ENCODE peak calls at places on chromosomes 4 and X, in seven cellular contexts. One of them, this sample, is unnamed.

GRCh38 chrX:115138040-115138439 is 51.2 kb upstream of the RBMXL3 start:
- DNase-seq in cardiac muscle cell: no peak
- DNase-seq in fibroblast of villous mesenchyme: no peak
- DNase-seq in activated CD8-positive, alpha-beta T cell treated with anti-CD3 and anti-CD28 coated beads for 36 hours: no peak
- DNase-seq in mesothelial cell of epicardium: no peak
- DNase-seq in T-helper 2 cell: no peak
- DNase-seq in mammary epithelial cell: no peak
- DNase-seq in this sample: no peak

GRCh38 chr4:142881331-142881730 is 35.2 kb upstream of the INPP4B start:
- DNase-seq in T-helper 2 cell: no peak
- DNase-seq in fibroblast of villous mesenchyme: no peak
- DNase-seq in mesothelial cell of epicardium: no peak
- DNase-seq in activated CD8-positive, alpha-beta T cell treated with anti-CD3 and anti-CD28 coated beads for 36 hours: no peak
- DNase-seq in cardiac muscle cell: no peak
- DNase-seq in mammary epithelial cell: no peak
- DNase-seq in this sample: no peak

GRCh38 chrX:43505759-43506158 is 150.3 kb upstream of the MAOA start:
- DNase-seq in fibroblast of villous mesenchyme: no peak
- DNase-seq in mesothelial cell of epicardium: no peak
- DNase-seq in mammary epithelial cell: peak; percentile 67
- DNase-seq in activated CD8-positive, alpha-beta T cell treated with anti-CD3 and anti-CD28 coated beads for 36 hours: no peak
- DNase-seq in T-helper 2 cell: no peak
- DNase-seq in cardiac muscle cell: no peak
- DNase-seq in this sample: no peak

GRCh38 chr4:147864591-147864990 is 132.7 kb downstream of the ARHGAP10 start:
- DNase-seq in mammary epithelial cell: no peak
- DNase-seq in fibroblast of villous mesenchyme: no peak
- DNase-seq in mesothelial cell of epicardium: no peak
- DNase-seq in activated CD8-positive, alpha-beta T cell treated with anti-CD3 and anti-CD28 coated beads for 36 hours: no peak
- DNase-seq in cardiac muscle cell: no peak
- DNase-seq in T-helper 2 cell: no peak
- DNase-seq in this sample: no peak

GRCh38 chr4:53744446-53745160 is 153.3 kb upstream of the LNX1 start:
- DNase-seq in mesothelial cell of epicardium: no peak
- DNase-seq in activated CD8-positive, alpha-beta T cell treated with anti-CD3 and anti-CD28 coated beads for 36 hours: no peak
- DNase-seq in T-helper 2 cell: no peak
- DNase-seq in mammary epithelial cell: no peak
- DNase-seq in cardiac muscle cell: no peak
- DNase-seq in fibroblast of villous mesenchyme: no peak
- DNase-seq in this sample: peak; percentile 74

GRCh38 chrX:11540532-11541377 is 125.0 kb downstream of the ARHGAP6 start:
- DNase-seq in T-helper 2 cell: no peak
- DNase-seq in mammary epithelial cell: no peak
- DNase-seq in mesothelial cell of epicardium: no peak
- DNase-seq in fibroblast of villous mesenchyme: no peak
- DNase-seq in activated CD8-positive, alpha-beta T cell treated with anti-CD3 and anti-CD28 coated beads for 36 hours: no peak
- DNase-seq in cardiac muscle cell: peak; percentile 29
- DNase-seq in this sample: no peak

GRCh38 chr4:52051615-52052474 is 741 bp downstream of the SPATA18 start:
- DNase-seq in mesothelial cell of epicardium: peak; percentile 78
- DNase-seq in fibroblast of villous mesenchyme: peak; percentile 92
- DNase-seq in mammary epithelial cell: peak; percentile 97
- DNase-seq in T-helper 2 cell: no peak
- DNase-seq in cardiac muscle cell: peak; percentile 91
- DNase-seq in activated CD8-positive, alpha-beta T cell treated with anti-CD3 and anti-CD28 coated beads for 36 hours: peak; percentile 11
- DNase-seq in this sample: no peak

GRCh38 chrX:40109288-40110008 is 11.7 kb upstream of the BCOR start:
- DNase-seq in mesothelial cell of epicardium: peak; percentile 61
- DNase-seq in T-helper 2 cell: no peak
- DNase-seq in activated CD8-positive, alpha-beta T cell treated with anti-CD3 and anti-CD28 coated beads for 36 hours: peak; percentile 45
- DNase-seq in mammary epithelial cell: peak; percentile 35
- DNase-seq in cardiac muscle cell: peak; percentile 73
- DNase-seq in fibroblast of villous mesenchyme: no peak
- DNase-seq in this sample: peak; percentile 57

GRCh38 chrX:32598707-32599106 is 612.6 kb downstream of the DMD start:
- DNase-seq in fibroblast of villous mesenchyme: no peak
- DNase-seq in mesothelial cell of epicardium: no peak
- DNase-seq in T-helper 2 cell: no peak
- DNase-seq in mammary epithelial cell: no peak
- DNase-seq in cardiac muscle cell: no peak
- DNase-seq in activated CD8-positive, alpha-beta T cell treated with anti-CD3 and anti-CD28 coated beads for 36 hours: no peak
- DNase-seq in this sample: no peak

GRCh38 chr4:77586953-77587383 is 18.7 kb upstream of the CXCL13 start:
- DNase-seq in fibroblast of villous mesenchyme: no peak
- DNase-seq in activated CD8-positive, alpha-beta T cell treated with anti-CD3 and anti-CD28 coated beads for 36 hours: peak; percentile 90
- DNase-seq in mammary epithelial cell: peak; percentile 82
- DNase-seq in cardiac muscle cell: peak; percentile 60
- DNase-seq in T-helper 2 cell: peak; percentile 42
- DNase-seq in mesothelial cell of epicardium: no peak
- DNase-seq in this sample: no peak

GRCh38 chr4:147863808-147864472 is 132.1 kb downstream of the ARHGAP10 start:
- DNase-seq in activated CD8-positive, alpha-beta T cell treated with anti-CD3 and anti-CD28 coated beads for 36 hours: no peak
- DNase-seq in T-helper 2 cell: no peak
- DNase-seq in mesothelial cell of epicardium: no peak
- DNase-seq in fibroblast of villous mesenchyme: no peak
- DNase-seq in cardiac muscle cell: no peak
- DNase-seq in mammary epithelial cell: no peak
- DNase-seq in this sample: no peak

GRCh38 chr4:8639777-8640720 is 47.5 kb downstream of the CPZ start:
- DNase-seq in fibroblast of villous mesenchyme: no peak
- DNase-seq in mammary epithelial cell: no peak
- DNase-seq in T-helper 2 cell: no peak
- DNase-seq in activated CD8-positive, alpha-beta T cell treated with anti-CD3 and anti-CD28 coated beads for 36 hours: no peak
- DNase-seq in cardiac muscle cell: no peak
- DNase-seq in mesothelial cell of epicardium: no peak
- DNase-seq in this sample: no peak

GRCh38 chr4:185307136-185307950 is 88.4 kb downstream of the LRP2BP start:
- DNase-seq in fibroblast of villous mesenchyme: no peak
- DNase-seq in cardiac muscle cell: no peak
- DNase-seq in activated CD8-positive, alpha-beta T cell treated with anti-CD3 and anti-CD28 coated beads for 36 hours: no peak
- DNase-seq in mesothelial cell of epicardium: no peak
- DNase-seq in T-helper 2 cell: no peak
- DNase-seq in mammary epithelial cell: peak; percentile 92
- DNase-seq in this sample: peak; percentile 45